ENCODE peak calls at places on chromosomes 2 and 18, in seven cellular contexts. B is fibroblast of gingiva; N is choroid plexus epithelial cell; U is Calu3; T is non-pigmented ciliary epithelial cell; Y is CD4-positive, alpha-beta T cell; W is right atrium auricular region. O is an unnamed sample.

GRCh38 chr2:203578511-203579130 is 43.5 kb upstream of the RAPH1 start:
- DNase-seq in U (no peak), W (no peak), N (no peak), T (no peak), Y (no peak), B (no peak), O (no peak)

GRCh38 chr18:57207124-57207916 is 60.4 kb downstream of the BOD1L2 start:
- DNase-seq in N (no peak), B (no peak), U (no peak), T (no peak), W (no peak), Y (no peak), O (no peak)

GRCh38 chr2:32671885-32672519 is 44.2 kb downstream of the TTC27 start:
- DNase-seq in W (no peak), N (no peak), T (no peak), B (no peak), U (no peak), Y (no peak), O (no peak)

GRCh38 chr2:172131713-172132555 is 29.2 kb upstream of the DLX2 start:
- DNase-seq in U (no peak), Y (no peak), N (no peak), T (no peak), W (no peak), B (no peak), O (no peak)

GRCh38 chr2:37439131-37439642 is 94.8 kb downstream of the QPCT start:
- DNase-seq in U (no peak), Y (no peak), W (no peak), N (no peak), T (no peak), B (no peak), O (no peak)

GRCh38 chr2:120735750-120736170 is at the start of gene GLI2:
- DNase-seq in Y (no peak), W (peak), U (peak), B (peak), N (peak), T (no peak), O (no peak)

GRCh38 chr2:171836151-171836910 is 57.7 kb downstream of the SLC25A12 start:
- DNase-seq in Y (no peak), W (no peak), U (no peak), N (peak), B (peak), T (no peak), O (no peak)

GRCh38 chr2:17249249-17249648 is 269.0 kb downstream of the RAD51AP2 start:
- DNase-seq in U (no peak), Y (no peak), W (no peak), T (no peak), B (no peak), N (no peak), O (no peak)

GRCh38 chr2:6372317-6372903 is 493.3 kb downstream of the CMPK2 start:
- DNase-seq in N (peak), B (no peak), T (peak), Y (no peak), W (no peak), U (peak), O (no peak)

GRCh38 chr2:212918336-212918735 is 233.1 kb downstream of the IKZF2 start:
- DNase-seq in U (no peak), B (no peak), T (no peak), W (no peak), N (no peak), Y (no peak), O (no peak)

GRCh38 chr2:105336786-105337121 is 586 bp upstream of the C2orf49 start:
- DNase-seq in Y (no peak), B (no peak), U (no peak), T (no peak), N (no peak), W (no peak), O (no peak)

GRCh38 chr2:86274918-86275275 is 62.5 kb downstream of the REEP1 start:
- DNase-seq in Y (no peak), W (no peak), T (no peak), U (peak), B (no peak), N (peak), O (no peak)

GRCh38 chr2:174778479-174778962 is 14.2 kb upstream of the CHRNA1 start:
- DNase-seq in T (peak), B (peak), N (peak), U (peak), Y (peak), W (peak), O (no peak)

GRCh38 chr18:57710226-57710625 is 88.6 kb upstream of the NARS1 start:
- DNase-seq in N (no peak), B (no peak), Y (no peak), T (no peak), U (no peak), W (no peak), O (no peak)

GRCh38 chr2:165572155-165572554 is 102.7 kb downstream of the CSRNP3 start:
- DNase-seq in N (peak), T (no peak), B (no peak), Y (no peak), U (no peak), W (no peak), O (no peak)

O was measured in glomerular endothelial cell.